ENCODE peak calls at places on chromosome 3, in five cellular contexts. S is suprapubic skin, M is upper lobe of right lung, N is body of pancreas, L is AG04450. X is an unnamed sample.

GRCh38 chr3:126936853-126937395 is 46.0 kb upstream of the PLXNA1 start:
- DNase-seq in S (no peak), M (no peak), N (no peak), L (no peak), X (no peak)

GRCh38 chr3:156677120-156677479 is 2.7 kb downstream of the TIPARP start:
- DNase-seq in S (no peak), M (no peak), N (no peak), L (no peak), X (no peak)

GRCh38 chr3:69005071-69005816 is 8.2 kb downstream of the EOGT start:
- DNase-seq in S (no peak), M (no peak), N (no peak), L (no peak), X (no peak)

GRCh38 chr3:53187430-53187829 is 26.4 kb downstream of the PRKCD start:
- DNase-seq in S (no peak), M (no peak), N (no peak), L (no peak), X (no peak)

GRCh38 chr3:108334698-108335097 is 38.4 kb downstream of the HHLA2 start:
- DNase-seq in S (no peak), M (no peak), N (no peak), L (no peak), X (no peak)

GRCh38 chr3:24133942-24134341 is 188.9 kb downstream of the NR1D2 start:
- DNase-seq in S (no peak), M (no peak), N (no peak), L (no peak), X (no peak)

GRCh38 chr3:156098437-156099035 is 21.8 kb upstream of the KCNAB1 start:
- DNase-seq in S (no peak), M (no peak), N (no peak), L (no peak), X (no peak)

GRCh38 chr3:29338981-29339833 is 58.3 kb downstream of the RBMS3 start:
- DNase-seq in S (no peak), M (no peak), N (no peak), L (no peak), X (no peak)

GRCh38 chr3:107431298-107432012 is 54.2 kb downstream of the CCDC54 start:
- DNase-seq in S (peak), M (peak), N (peak), L (no peak), X (peak)

GRCh38 chr3:158095302-158095997 is 10.8 kb downstream of the SHOX2 start:
- DNase-seq in S (no peak), M (no peak), N (no peak), L (no peak), X (no peak)

GRCh38 chr3:193902557-193903256 is 233.2 kb upstream of the HES1 start:
- DNase-seq in S (no peak), M (no peak), N (no peak), L (no peak), X (no peak)

GRCh38 chr3:157121522-157121921 is 38.4 kb downstream of the CCNL1 start:
- DNase-seq in S (no peak), M (no peak), N (no peak), L (no peak), X (no peak)

GRCh38 chr3:64327039-64327804 is 102.0 kb upstream of the PRICKLE2 start:
- DNase-seq in S (peak), M (no peak), N (peak), L (no peak), X (no peak)

GRCh38 chr3:45955017-45955647 is 11.9 kb downstream of the CXCR6 start:
- DNase-seq in S (peak), M (no peak), N (no peak), L (no peak), X (no peak)

GRCh38 chr3:53493997-53494791 is at the start of gene CACNA1D:
- DNase-seq in S (no peak), M (peak), N (peak), L (no peak), X (peak)

GRCh38 chr3:114838025-114838424 is 309.1 kb downstream of the ZBTB20 start:
- DNase-seq in S (no peak), M (no peak), N (no peak), L (no peak), X (no peak)

GRCh38 chr3:30894521-30895289 is at the start of gene GADL1:
- DNase-seq in S (no peak), M (peak), N (peak), L (no peak), X (peak)

GRCh38 chr3:153456831-153457545 is 295.0 kb downstream of the RAP2B start:
- DNase-seq in S (no peak), M (no peak), N (no peak), L (no peak), X (no peak)
- TF ChIP-seq CTCF in S (no peak), M (no peak), N (no peak), L (no peak), X (no peak)

GRCh38 chr3:195897081-195897852 is 11.1 kb downstream of the TNK2 start:
- DNase-seq in S (no peak), M (no peak), N (no peak), L (no peak), X (peak)
- H3K27ac ChIP-seq in S (peak), M (peak), N (no peak), L (peak), X (peak)

GRCh38 chr3:133047980-133048379 is 9.8 kb downstream of the TMEM108 start:
- DNase-seq in S (no peak), M (no peak), N (no peak), L (no peak), X (no peak)
- TF ChIP-seq CTCF in S (no peak), M (no peak), N (no peak), L (no peak), X (no peak)

GRCh38 chr3:8739757-8740508 is 6.3 kb downstream of the CAV3 start:
- DNase-seq in S (peak), M (no peak), N (no peak), L (peak), X (peak)

GRCh38 chr3:8738639-8739038 is 5.0 kb downstream of the CAV3 start:
- DNase-seq in S (no peak), M (no peak), N (no peak), L (no peak), X (no peak)

GRCh38 chr3:8736436-8736835 is 2.8 kb downstream of the CAV3 start:
- DNase-seq in S (peak), M (no peak), N (no peak), L (no peak), X (no peak)

GRCh38 chr3:8737301-8737700 is 3.7 kb downstream of the CAV3 start:
- DNase-seq in S (peak), M (no peak), N (no peak), L (no peak), X (no peak)

DNA sequence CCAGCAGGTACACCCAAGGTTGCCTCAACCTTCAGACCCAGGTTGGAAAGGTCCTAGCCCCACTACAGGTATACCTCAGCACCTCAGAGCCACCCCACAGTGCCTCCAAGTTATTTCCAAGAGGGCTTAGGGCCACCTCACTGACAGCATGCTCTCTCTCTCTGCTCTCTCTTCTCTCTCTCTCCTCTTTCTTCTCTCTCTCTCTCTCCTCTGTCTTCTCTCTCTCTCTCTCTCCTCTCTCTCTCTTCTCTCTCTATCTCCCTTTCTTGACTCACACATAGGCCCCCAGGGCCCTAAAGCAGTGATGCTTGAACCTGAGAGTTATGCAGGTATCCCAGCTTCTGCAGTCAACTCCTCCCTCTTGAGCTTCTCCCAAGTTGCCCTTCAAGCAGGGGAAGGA is 4.2 kb downstream of the CAV3 start:
- DNase-seq in S (peak), M (no peak), N (no peak), L (no peak), X (no peak)
- H3K27ac ChIP-seq in S (no peak), M (no peak), N (no peak), L (no peak), X (peak)

GRCh38 chr3:172813462-172813861 is 62.9 kb downstream of the ECT2 start:
- DNase-seq in S (no peak), M (no peak), N (no peak), L (no peak), X (no peak)

GRCh38 chr3:172804323-172804722 is 53.8 kb downstream of the ECT2 start:
- DNase-seq in S (no peak), M (no peak), N (no peak), L (no peak), X (no peak)

GRCh38 chr3:172811099-172811498 is 60.6 kb downstream of the ECT2 start:
- DNase-seq in S (no peak), M (no peak), N (no peak), L (no peak), X (no peak)

GRCh38 chr3:172803489-172803888 is 53.0 kb downstream of the ECT2 start:
- DNase-seq in S (no peak), M (no peak), N (no peak), L (no peak), X (no peak)

DNA sequence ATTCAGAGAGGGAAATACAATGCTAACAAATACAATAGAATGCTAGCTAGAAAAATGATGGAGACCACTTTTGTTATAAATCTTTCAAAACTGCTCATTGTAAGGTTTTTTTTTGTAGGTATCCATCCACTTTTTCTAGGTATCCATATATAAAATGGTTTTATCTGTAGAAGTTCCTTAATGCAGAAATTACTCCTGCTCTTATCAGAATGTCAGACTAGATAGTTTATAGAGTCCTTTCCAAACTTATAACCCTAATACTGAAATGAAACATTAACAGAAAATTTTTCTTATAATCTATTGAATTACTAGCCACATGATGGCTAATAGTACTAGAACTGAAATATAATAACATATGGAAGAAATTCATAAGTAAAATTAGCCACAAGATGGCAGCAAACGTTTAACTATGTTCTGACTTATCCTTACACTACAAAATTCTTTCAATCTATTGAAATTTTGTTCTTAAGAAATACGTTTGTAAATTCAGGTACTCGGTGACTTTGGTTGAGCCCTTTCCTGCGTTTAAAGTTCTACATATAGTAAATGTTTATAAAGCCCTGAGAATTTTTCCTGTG is 58.5 kb downstream of the ECT2 start:
- DNase-seq in S (no peak), M (no peak), N (no peak), L (peak), X (no peak)
- TF ChIP-seq CTCF in S (no peak), M (peak), N (peak), L (peak), X (peak)

GRCh38 chr3:146503459-146504202 is 34.3 kb upstream of the PLSCR2 start:
- DNase-seq in S (no peak), M (no peak), N (no peak), L (peak), X (peak)

GRCh38 chr3:146504546-146505197 is 35.3 kb upstream of the PLSCR2 start:
- DNase-seq in S (no peak), M (no peak), N (no peak), L (no peak), X (no peak)

GRCh38 chr3:146505496-146505895 is 36.1 kb upstream of the PLSCR2 start:
- DNase-seq in S (no peak), M (no peak), N (no peak), L (no peak), X (no peak)

GRCh38 chr3:146511402-146512134 is 32.8 kb downstream of the PLSCR1 start:
- DNase-seq in S (no peak), M (no peak), N (no peak), L (no peak), X (no peak)

GRCh38 chr3:146507331-146508120 is 36.9 kb downstream of the PLSCR1 start:
- DNase-seq in S (no peak), M (no peak), N (no peak), L (no peak), X (no peak)
- H3K27ac ChIP-seq in S (peak), M (no peak), N (peak), L (no peak), X (peak)

DNA sequence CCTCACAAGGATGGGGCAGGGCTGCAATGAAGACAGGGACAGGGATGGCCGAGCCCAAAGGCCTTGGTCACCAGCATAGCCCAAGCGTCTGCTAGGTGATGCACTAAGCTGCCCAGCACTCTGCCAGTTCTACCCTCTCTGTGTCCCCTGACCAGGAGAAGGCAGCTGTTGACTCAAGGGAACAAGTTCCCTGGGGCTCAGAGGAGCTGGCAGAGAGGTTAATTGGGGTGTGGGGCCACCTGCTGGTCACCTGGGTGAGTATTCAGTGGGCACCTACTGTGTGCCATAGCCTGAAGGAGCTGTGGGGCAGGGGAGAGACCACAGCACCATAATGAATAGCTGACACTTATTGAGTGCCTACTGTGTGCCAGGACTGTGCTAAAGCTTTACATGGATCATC is 22.0 kb upstream of the DOCK3 start:
- DNase-seq in S (no peak), M (peak), N (peak), L (no peak), X (peak)
- TF ChIP-seq CTCF in S (no peak), M (peak), N (peak), L (peak), X (no peak)

DNA sequence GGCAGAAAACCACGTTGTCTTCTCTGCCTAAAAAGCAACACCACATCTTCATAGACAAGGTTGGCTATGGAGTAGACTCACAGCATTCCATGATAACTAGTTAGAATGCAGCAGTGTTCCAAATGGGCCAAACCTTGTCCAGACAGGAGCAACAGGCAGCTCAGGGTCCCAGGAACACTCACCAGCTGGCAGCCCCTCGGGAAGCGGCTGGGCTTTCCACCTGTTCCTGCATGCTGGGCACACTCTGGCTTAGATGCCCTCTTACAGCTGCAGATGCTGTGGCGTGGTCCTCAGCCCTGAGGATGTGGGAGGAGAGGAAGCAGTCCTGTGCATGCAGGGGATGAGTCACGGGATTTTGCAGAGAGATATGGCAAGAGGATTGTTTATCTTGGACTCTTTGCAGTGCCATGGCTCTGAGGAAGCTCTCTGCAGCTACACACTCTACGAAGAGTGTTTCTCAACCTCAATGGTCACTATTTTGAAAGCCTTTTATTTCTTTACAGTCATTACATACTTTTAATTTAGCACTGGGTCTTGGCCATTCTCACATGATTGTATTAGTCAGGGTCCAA is 11.3 kb downstream of the NRROS start:
- DNase-seq in S (no peak), M (peak), N (no peak), L (peak), X (peak)
- H3K27ac ChIP-seq in S (no peak), M (no peak), N (no peak), L (peak), X (peak)

X was measured in RWPE1.